ENCODE peak calls at places on chromosomes 12 and 14, in nine cellular contexts. C is left ventricle myocardium inferior, A is testis, N is PC-3, K is right atrium auricular region, W is IMR-90, M is mucosa of descending colon, S is left lung, O is keratinocyte. G is an unnamed sample. For H3K9me3 and H3K36me3, the result is how much of the 10 kb centered on the place peaks cover.

GRCh38 chr14:22837059-22837749 is 819 bp downstream of the MMP14 start:
- DNase-seq in C (peak), A (peak), N (peak), K (no peak), W (peak), M (peak), S (peak), O (no peak), G (no peak)

GRCh38 chr12:124527861-124528561 is 39.4 kb downstream of the NCOR2 start:
- DNase-seq in C (peak), A (no peak), N (no peak), K (no peak), W (no peak), M (no peak), S (peak), O (no peak), G (no peak)

GRCh38 chr14:23306412-23307145 is at the start of gene BCL2L2:
- DNase-seq in C (peak), A (peak), N (peak), K (peak), W (peak), M (peak), S (peak), O (no peak), G (peak)

GRCh38 chr14:80395031-80395430 is 183.7 kb upstream of the DIO2 start:
- DNase-seq in C (no peak), A (no peak), N (no peak), K (no peak), W (peak), M (no peak), S (no peak), O (no peak), G (no peak)

GRCh38 chr14:91515979-91516378 is 5.9 kb upstream of the PPP4R3A start:
- DNase-seq in C (no peak), A (no peak), N (no peak), K (no peak), W (no peak), M (no peak), S (no peak), O (no peak), G (no peak)

GRCh38 chr12:43937947-43938346 is 102.1 kb downstream of the TMEM117 start:
- DNase-seq in C (no peak), A (no peak), N (peak), K (no peak), W (peak), M (no peak), S (no peak), O (no peak), G (no peak)

GRCh38 chr12:89156862-89157262 is 195.4 kb downstream of the DUSP6 start:
- DNase-seq in C (no peak), A (no peak), N (no peak), K (no peak), W (peak), M (no peak), S (no peak), O (no peak), G (no peak)

GRCh38 chr12:13686243-13686642 is 295.2 kb downstream of the GRIN2B start:
- DNase-seq in C (no peak), A (no peak), N (no peak), K (no peak), W (no peak), M (no peak), S (no peak), O (no peak), G (no peak)

GRCh38 chr12:125674554-125674953 is 609.3 kb downstream of the AACS start:
- DNase-seq in C (no peak), A (no peak), N (no peak), K (no peak), W (no peak), M (no peak), S (no peak), O (no peak), G (no peak)

GRCh38 chr12:131210506-131211278 is 257.0 kb downstream of the ADGRD1 start:
- DNase-seq in C (no peak), A (no peak), N (no peak), K (no peak), W (no peak), M (peak), S (peak), O (no peak), G (no peak)

GRCh38 chr14:72614891-72615410 is 278.9 kb downstream of the DPF3 start:
- DNase-seq in C (no peak), A (no peak), N (no peak), K (no peak), W (no peak), M (no peak), S (no peak), O (no peak), G (peak)

GRCh38 chr14:104551851-104552737 is 27.5 kb upstream of the C14orf180 start:
- DNase-seq in C (peak), A (no peak), N (no peak), K (no peak), W (no peak), M (peak), S (peak), O (no peak), G (no peak)

GRCh38 chr14:61281186-61281676 is at the start of gene TMEM30B:
- DNase-seq in C (no peak), A (peak), N (peak), K (no peak), W (no peak), M (peak), S (peak), O (peak), G (peak)

GRCh38 chr12:32496946-32497345 is 97.6 kb downstream of the FGD4 start:
- DNase-seq in C (no peak), A (no peak), N (no peak), K (no peak), W (no peak), M (no peak), S (no peak), O (no peak), G (no peak)

GRCh38 chr12:113232787-113233585 is 11.7 kb downstream of the TPCN1 start:
- DNase-seq in C (peak), A (no peak), N (no peak), K (no peak), W (no peak), M (no peak), S (no peak), O (no peak), G (no peak)

GRCh38 chr12:123532808-123533649 is 490 bp downstream of the RILPL1 start:
- DNase-seq in C (peak), A (peak), N (peak), K (no peak), W (peak), M (peak), S (peak), O (no peak), G (no peak)

GRCh38 chr14:22190411-22191191 is 398.4 kb downstream of the DAD1 start:
- DNase-seq in C (no peak), A (no peak), N (peak), K (no peak), W (peak), M (no peak), S (no peak), O (no peak), G (no peak)

GRCh38 chr12:84874125-84874824 is 38.3 kb downstream of the SLC6A15 start:
- DNase-seq in C (no peak), A (no peak), N (peak), K (no peak), W (peak), M (no peak), S (no peak), O (peak), G (no peak)

GRCh38 chr14:33114331-33114730 is 175.7 kb downstream of the NPAS3 start:
- DNase-seq in C (no peak), A (no peak), N (no peak), K (no peak), W (no peak), M (no peak), S (no peak), O (no peak), G (no peak)

GRCh38 chr12:131011165-131012079 is 57.7 kb downstream of the ADGRD1 start:
- DNase-seq in C (peak), A (no peak), N (no peak), K (peak), W (no peak), M (no peak), S (no peak), O (no peak), G (no peak)

GRCh38 chr12:674272-674781 is 11.1 kb upstream of the NINJ2 start:
- DNase-seq in C (no peak), A (no peak), N (peak), K (no peak), W (peak), M (no peak), S (no peak), O (no peak), G (no peak)

GRCh38 chr12:1922985-1923384 is 4.5 kb upstream of the CACNA2D4 start:
- DNase-seq in C (no peak), A (no peak), N (no peak), K (no peak), W (no peak), M (no peak), S (no peak), O (no peak), G (peak)

GRCh38 chr12:98856897-98857540 is 211.9 kb downstream of the APAF1 start:
- DNase-seq in C (no peak), A (no peak), N (peak), K (no peak), W (no peak), M (no peak), S (no peak), O (no peak), G (no peak)

GRCh38 chr12:65891987-65892481 is 67.8 kb downstream of the HMGA2 start:
- DNase-seq in C (peak), A (peak), N (peak), K (peak), W (peak), M (peak), S (no peak), O (peak), G (no peak)

GRCh38 chr14:49550284-49551184 is 35.6 kb downstream of the RPS29 start:
- DNase-seq in C (no peak), A (no peak), N (peak), K (no peak), W (peak), M (no peak), S (no peak), O (no peak), G (no peak)

GRCh38 chr12:132734206-132734605 is 23.6 kb downstream of the PGAM5 start:
- DNase-seq in C (no peak), A (no peak), N (no peak), K (no peak), W (no peak), M (no peak), S (peak), O (no peak), G (no peak)

GRCh38 chr14:88233915-88234314 is 89.2 kb downstream of the KCNK10 start:
- DNase-seq in C (no peak), A (peak), N (no peak), K (no peak), W (no peak), M (no peak), S (no peak), O (no peak), G (no peak)

GRCh38 chr14:69183735-69184134 is 7.6 kb upstream of the EXD2 start:
- DNase-seq in C (no peak), A (no peak), N (no peak), K (no peak), W (peak), M (no peak), S (no peak), O (no peak), G (no peak)

GRCh38 chr12:16564675-16565074 is 41.3 kb downstream of the LMO3 start:
- DNase-seq in C (no peak), A (no peak), N (no peak), K (no peak), W (no peak), M (no peak), S (no peak), O (no peak), G (no peak)

GRCh38 chr12:3128498-3129293 is 51.5 kb downstream of the TSPAN9 start:
- DNase-seq in C (no peak), A (no peak), N (no peak), K (no peak), W (no peak), M (no peak), S (no peak), O (no peak), G (no peak)

DNA sequence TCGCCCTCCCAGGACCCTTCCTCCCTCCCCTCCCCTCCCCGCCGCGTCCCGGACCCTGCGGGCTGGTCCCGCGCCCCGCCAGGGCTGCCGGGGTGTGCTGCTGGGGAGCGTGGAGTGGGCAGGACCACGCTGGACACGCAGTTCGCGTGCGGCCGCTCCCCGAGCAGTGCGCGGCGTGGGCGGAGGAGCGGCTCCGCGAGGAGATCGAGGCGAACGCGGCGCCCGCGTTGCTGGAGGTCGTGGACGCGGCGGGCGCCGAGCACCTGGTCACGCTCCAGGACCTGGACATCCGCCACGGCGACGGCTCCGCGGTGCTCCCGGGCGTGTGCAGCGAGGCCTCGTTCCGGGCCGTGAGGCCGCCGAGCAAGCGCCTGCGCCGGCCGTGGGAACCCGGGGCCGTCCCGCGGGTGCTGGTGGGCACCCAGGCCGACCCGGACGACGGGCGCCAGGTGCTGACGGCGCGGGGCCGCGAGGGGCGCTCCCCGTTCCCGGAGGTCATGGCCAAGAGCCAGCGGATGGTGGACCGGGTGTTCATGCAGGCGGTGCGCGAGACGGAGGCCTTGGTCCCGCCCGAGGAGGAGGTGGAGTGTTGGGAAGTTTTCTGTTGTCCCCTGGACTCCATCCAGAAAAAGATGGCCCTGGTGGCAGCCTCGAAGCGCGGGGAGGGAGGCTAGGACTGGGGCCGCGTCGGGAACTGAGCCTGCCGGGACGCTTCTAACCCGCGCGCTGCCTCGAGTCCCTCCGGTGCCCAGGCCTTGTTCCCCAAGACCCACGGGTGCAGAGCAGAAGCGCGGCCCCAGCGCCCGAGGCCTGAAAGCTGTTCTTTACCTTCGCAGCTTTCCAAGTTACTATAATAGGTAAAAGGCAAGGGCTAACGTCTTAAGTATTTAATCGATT is 54.7 kb upstream of the EIF5 start:
- DNase-seq in C (no peak), A (peak), N (no peak), K (peak), W (no peak), M (peak), S (no peak), O (no peak), G (peak)
- H3K9me3 ChIP-seq in C (under half), A (under half), N (under half), K (under half), W (under half), M (under half), S (under half), O (under half), G (under half)

DNA sequence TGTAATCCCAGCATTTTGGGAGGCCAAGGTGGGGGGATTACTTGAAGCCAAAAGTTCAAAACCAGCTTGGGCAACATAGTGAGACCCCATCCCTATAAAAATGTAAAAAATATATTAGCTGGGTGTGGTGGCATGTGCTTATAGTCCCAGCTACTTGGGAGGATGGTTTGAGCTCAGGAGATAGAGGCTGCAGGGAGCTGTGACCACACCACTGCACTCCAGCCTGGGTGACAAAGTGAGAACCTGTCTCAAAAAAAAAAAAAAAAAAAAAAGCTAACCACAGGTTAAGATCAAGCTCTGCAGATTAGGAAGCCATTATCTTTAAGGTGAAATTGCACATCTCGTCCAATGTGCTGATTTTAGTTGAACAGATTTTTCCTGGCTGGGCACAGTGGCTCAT is 23.7 kb upstream of the CERS5 start:
- DNase-seq in C (no peak), A (no peak), N (no peak), K (no peak), W (no peak), M (no peak), S (no peak), O (no peak), G (no peak)
- H3K36me3 ChIP-seq in C (under half), A (under half), N (under half), K (under half), W (under half), M (under half), S (under half), O (under half), G (under half)

GRCh38 chr12:115452751-115453281 is 768.8 kb upstream of the TBX3 start:
- DNase-seq in C (no peak), A (no peak), N (no peak), K (no peak), W (no peak), M (no peak), S (no peak), O (no peak), G (peak)

GRCh38 chr12:115461401-115461800 is 777.4 kb upstream of the TBX3 start:
- DNase-seq in C (no peak), A (no peak), N (no peak), K (no peak), W (no peak), M (no peak), S (no peak), O (no peak), G (no peak)

GRCh38 chr12:115455268-115455681 is 771.3 kb upstream of the TBX3 start:
- DNase-seq in C (no peak), A (no peak), N (no peak), K (no peak), W (no peak), M (no peak), S (no peak), O (no peak), G (no peak)

GRCh38 chr12:115457798-115458197 is 773.8 kb upstream of the TBX3 start:
- DNase-seq in C (no peak), A (no peak), N (no peak), K (no peak), W (no peak), M (no peak), S (no peak), O (no peak), G (no peak)

DNA sequence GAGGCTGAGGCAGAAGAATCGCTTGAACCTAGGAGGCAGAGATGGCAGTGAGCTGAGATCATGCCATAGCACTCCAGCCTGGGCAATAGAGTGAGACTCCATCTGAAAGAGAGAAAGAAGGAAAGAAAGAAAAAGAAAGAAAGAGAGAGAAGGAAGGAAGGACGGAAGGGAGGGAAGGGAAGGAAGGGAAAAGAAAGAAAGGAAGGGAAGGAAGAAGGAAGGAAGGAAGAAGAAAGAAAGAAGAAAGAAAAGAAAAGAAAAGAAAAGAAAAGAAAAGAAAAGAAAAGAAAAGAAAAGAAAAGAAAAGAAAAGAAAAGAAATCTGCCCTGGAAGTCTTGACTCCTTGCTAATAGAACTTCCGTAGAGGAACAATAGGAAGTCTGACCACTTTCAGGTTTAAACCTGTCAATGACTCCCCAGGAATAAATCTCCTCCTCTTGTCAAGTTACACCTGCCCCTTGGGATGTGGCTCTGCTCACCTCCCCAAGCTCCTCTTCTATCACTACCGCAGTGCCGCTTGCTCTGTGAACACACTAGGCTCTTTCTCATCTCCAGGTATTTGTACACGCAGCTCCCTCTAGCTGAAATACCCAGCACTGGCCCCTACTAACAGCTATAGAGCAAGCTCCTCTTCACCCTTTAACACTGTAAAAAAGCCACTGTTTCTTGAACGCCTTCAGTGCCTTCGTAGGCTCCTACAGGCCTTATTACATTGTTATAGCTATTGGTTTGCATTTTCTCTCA is 773.1 kb upstream of the TBX3 start:
- DNase-seq in C (no peak), A (no peak), N (peak), K (no peak), W (no peak), M (no peak), S (no peak), O (no peak), G (no peak)
- TF ChIP-seq CTCF in C (peak), A (no peak), N (peak), K (no peak), W (no peak), M (no peak), S (no peak), O (peak), G (no peak)

GRCh38 chr14:105805701-105806100 is 279.3 kb downstream of the TMEM121 start:
- DNase-seq in C (no peak), A (no peak), N (no peak), K (no peak), W (no peak), M (no peak), S (no peak), O (no peak), G (no peak)

DNA sequence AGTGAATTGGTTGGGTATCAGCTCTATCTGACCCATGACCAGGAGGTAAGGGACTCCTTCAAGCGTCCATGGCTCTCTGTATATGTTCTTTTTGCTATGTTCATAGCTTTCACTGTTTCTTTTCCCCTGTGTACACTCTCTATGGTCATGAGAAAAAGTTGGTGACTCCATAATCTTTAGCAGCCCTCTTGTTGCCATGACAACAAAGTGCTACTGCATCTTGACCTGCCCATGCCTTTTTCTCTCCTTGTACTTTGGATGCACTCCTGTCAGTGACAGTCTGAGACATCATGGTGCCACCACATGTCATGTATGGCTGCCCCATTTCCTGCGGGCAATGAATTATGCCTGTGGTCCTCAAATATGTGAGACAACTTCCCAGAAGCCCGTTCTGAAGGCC is 280.2 kb downstream of the TMEM121 start:
- DNase-seq in C (no peak), A (no peak), N (no peak), K (no peak), W (no peak), M (no peak), S (no peak), O (no peak), G (no peak)
- H3K9me3 ChIP-seq in C (under half), A (under half), N (under half), K (under half), W (under half), M (under half), S (under half), O (under half), G (under half)

G was measured in vagina.